ENCODE peak calls at places on chromosome 7, in four cellular contexts. Q is fibroblast of lung, R is GM12864, Z is BJ. E is an unnamed sample.

GRCh38 chr7:21169667-21170605 is 257.9 kb upstream of the SP4 start:
- DNase-seq in Q (no peak), R (no peak), Z (no peak), E (no peak)

GRCh38 chr7:85176197-85176596 is 10.7 kb downstream of the SEMA3D start:
- DNase-seq in Q (peak), R (no peak), Z (no peak), E (no peak)

GRCh38 chr7:26451997-26452396 is 160.3 kb downstream of the SNX10 start:
- DNase-seq in Q (no peak), R (no peak), Z (no peak), E (no peak)

GRCh38 chr7:156379242-156380070 is 261.1 kb upstream of the RNF32 start:
- DNase-seq in Q (no peak), R (no peak), Z (no peak), E (no peak)

GRCh38 chr7:2321020-2321419 is 6.8 kb upstream of the SNX8 start:
- DNase-seq in Q (peak), R (no peak), Z (no peak), E (no peak)

GRCh38 chr7:30852360-30852709 is 59.3 kb upstream of the AQP1 start:
- DNase-seq in Q (no peak), R (no peak), Z (no peak), E (no peak)

GRCh38 chr7:108723343-108723957 is 153.8 kb downstream of the DNAJB9 start:
- DNase-seq in Q (peak), R (no peak), Z (no peak), E (no peak)

GRCh38 chr7:14047709-14048399 is 58.4 kb upstream of the ETV1 start:
- DNase-seq in Q (no peak), R (no peak), Z (no peak), E (no peak)

GRCh38 chr7:15326044-15326644 is 235.7 kb downstream of the AGMO start:
- DNase-seq in Q (peak), R (no peak), Z (no peak), E (no peak)

GRCh38 chr7:89837515-89837914 is 316.8 kb upstream of the STEAP1 start:
- DNase-seq in Q (peak), R (no peak), Z (no peak), E (no peak)

GRCh38 chr7:151028948-151029501 is 775 bp downstream of the ABCB8 start:
- DNase-seq in Q (no peak), R (no peak), Z (no peak), E (no peak)

GRCh38 chr7:151690597-151690996 is 170.9 kb upstream of the RHEB start:
- DNase-seq in Q (peak), R (no peak), Z (no peak), E (no peak)

GRCh38 chr7:13992621-13992982 is 3.1 kb upstream of the ETV1 start:
- DNase-seq in Q (no peak), R (no peak), Z (no peak), E (no peak)

GRCh38 chr7:25678215-25678614 is 449.9 kb upstream of the NPVF start:
- DNase-seq in Q (no peak), R (no peak), Z (no peak), E (no peak)

GRCh38 chr7:1105189-1105588 is 17.3 kb downstream of the GPER1 start:
- DNase-seq in Q (no peak), R (peak), Z (no peak), E (no peak)

GRCh38 chr7:95190515-95190914 is 133.8 kb downstream of the PON1 start:
- DNase-seq in Q (peak), R (no peak), Z (no peak), E (no peak)

GRCh38 chr7:22630069-22630468 is 96.9 kb upstream of the IL6 start:
- DNase-seq in Q (no peak), R (no peak), Z (no peak), E (no peak)

GRCh38 chr7:26305048-26305868 is 13.6 kb downstream of the SNX10 start:
- DNase-seq in Q (no peak), R (no peak), Z (no peak), E (no peak)

GRCh38 chr7:50834136-50834535 is 51.4 kb upstream of the GRB10 start:
- DNase-seq in Q (no peak), R (no peak), Z (no peak), E (no peak)

GRCh38 chr7:131328387-131329175 is 905 bp downstream of the MKLN1 start:
- DNase-seq in Q (peak), R (no peak), Z (peak), E (peak)

GRCh38 chr7:142481548-142481947 is 223.7 kb upstream of the PRSS58 start:
- DNase-seq in Q (no peak), R (no peak), Z (no peak), E (no peak)

GRCh38 chr7:138797715-138798320 is at the start of the genes ATP6V0A4 and TMEM213:
- DNase-seq in Q (no peak), R (no peak), Z (no peak), E (no peak)

GRCh38 chr7:30722671-30723070 is 29.3 kb upstream of the INMT start:
- DNase-seq in Q (no peak), R (no peak), Z (no peak), E (no peak)

DNA sequence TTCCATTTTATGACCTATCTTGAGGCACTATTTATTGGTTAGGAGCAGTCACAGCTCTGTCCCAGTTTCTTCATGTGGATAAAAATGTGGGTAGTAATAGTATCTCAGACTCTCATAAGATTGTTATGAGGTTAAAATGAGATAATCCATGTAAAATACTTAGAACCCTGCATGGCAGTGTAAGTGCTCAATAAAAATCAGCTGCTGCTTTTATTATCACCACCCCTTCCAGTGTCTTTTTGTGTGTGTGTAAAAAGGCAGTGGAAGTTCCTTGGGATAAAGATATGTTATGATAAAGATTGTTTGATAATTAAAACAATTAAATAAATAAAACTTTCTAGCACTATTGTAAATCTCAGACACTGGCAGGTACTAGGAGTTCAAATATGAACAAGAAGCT is 15.5 kb downstream of the TES start:
- DNase-seq in Q (no peak), R (no peak), Z (no peak), E (no peak)
- TF ChIP-seq CTCF in Q (no peak), R (no peak), Z (no peak), E (no peak)

DNA sequence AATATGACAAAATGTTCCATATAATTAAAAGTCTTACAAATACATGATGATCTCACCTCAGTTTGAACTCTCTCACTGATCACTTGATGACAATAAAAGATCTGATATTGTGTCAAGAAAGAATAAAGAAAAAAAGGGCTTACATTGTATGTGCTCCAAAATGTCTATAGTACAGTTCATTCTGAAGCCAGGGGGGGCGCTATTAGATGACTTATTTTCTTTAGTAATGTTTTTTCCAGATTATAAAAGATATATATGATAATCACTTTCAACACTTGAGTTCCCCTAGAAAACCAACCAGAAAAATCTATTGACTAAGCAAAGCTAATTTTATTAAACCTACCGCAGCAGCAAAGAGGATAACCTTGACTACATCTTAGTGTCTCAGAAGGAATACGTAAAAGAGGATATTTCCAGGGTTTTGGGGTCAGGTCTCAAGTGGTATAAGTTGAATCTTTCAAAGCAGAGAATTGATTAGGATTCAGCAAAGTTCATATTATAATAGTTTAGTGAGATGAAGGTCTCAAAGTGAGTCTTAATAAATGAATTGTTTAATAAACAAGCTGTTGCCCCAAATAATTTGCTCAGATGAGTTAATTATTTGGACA is 55.8 kb downstream of the PTN start:
- DNase-seq in Q (no peak), R (no peak), Z (no peak), E (no peak)
- TF ChIP-seq CTCF in Q (peak), R (peak), Z (peak), E (peak)

GRCh38 chr7:101217388-101218235 is at the start of the genes PLOD3 and ZNHIT1:
- DNase-seq in Q (peak), R (peak), Z (peak), E (peak)
- TF ChIP-seq CTCF in Q (no peak), R (no peak), Z (no peak), E (no peak)

DNA sequence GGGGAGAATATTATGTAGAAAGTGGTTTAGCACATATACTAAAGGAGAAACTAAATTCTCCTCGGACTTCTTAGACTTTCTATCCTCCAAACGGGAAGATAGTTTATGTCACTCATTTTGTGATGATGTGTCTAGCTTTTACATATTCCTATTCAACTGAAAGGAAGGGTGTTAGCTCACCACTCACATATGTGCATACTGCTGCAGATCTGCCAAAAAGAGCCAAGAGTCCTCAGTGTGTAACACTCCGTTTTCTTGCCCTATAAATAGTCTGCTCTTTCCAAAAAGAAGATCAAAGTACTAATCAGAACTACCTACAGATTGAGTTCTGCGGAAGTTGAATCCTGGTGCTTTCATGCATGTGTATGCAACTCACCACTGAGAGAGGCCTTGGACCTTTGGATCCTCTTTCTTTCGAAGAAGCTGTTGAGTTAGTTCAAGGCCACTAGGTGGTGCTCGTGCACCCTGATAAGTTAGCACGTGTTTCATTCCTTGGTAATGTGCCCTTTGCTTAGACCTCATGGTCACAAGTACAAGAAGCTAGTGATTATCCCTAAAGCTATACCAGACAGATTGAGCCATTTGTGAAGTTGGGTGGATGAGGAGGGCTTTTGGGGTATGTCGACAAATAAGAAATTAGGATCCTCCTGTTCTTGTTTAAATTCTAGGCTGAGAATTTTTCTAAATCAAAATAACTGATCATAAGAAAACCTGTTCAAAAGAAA is 14.1 kb downstream of the YAE1 start:
- DNase-seq in Q (peak), R (peak), Z (peak), E (peak)
- TF ChIP-seq CTCF in Q (peak), R (peak), Z (peak), E (peak)

E was measured in AG09319.